ENCODE peak calls at places on chromosome 17, in four cellular contexts. V, E, P and C are unnamed samples.

GRCh38 chr17:29207986-29208385 is 27.8 kb upstream of the MYO18A start:
- DNase-seq in E (no peak), V (no peak), P (no peak), C (no peak)

GRCh38 chr17:27477971-27478684 is 21.9 kb downstream of the KSR1 start:
- DNase-seq in V (no peak), P (no peak), E (no peak), C (no peak)

GRCh38 chr17:6509295-6509771 is 47.0 kb downstream of the PITPNM3 start:
- DNase-seq in V (no peak), E (no peak), P (no peak), C (no peak)

GRCh38 chr17:40480501-40481003 is 20.9 kb downstream of the TNS4 start:
- DNase-seq in V (no peak), P (no peak), E (no peak), C (no peak)

GRCh38 chr17:30476726-30477082 is 504 bp upstream of the GOSR1 start:
- DNase-seq in V (peak), P (no peak), E (no peak), C (no peak)

GRCh38 chr17:79878346-79878745 is 39.1 kb upstream of the CBX4 start:
- DNase-seq in P (no peak), V (no peak), E (no peak), C (no peak)

GRCh38 chr17:50304781-50305404 is 30.6 kb downstream of the TMEM92 start:
- DNase-seq in V (peak), P (no peak), E (no peak), C (no peak)

GRCh38 chr17:19384723-19385391 is 2.1 kb downstream of the MFAP4 start:
- DNase-seq in P (no peak), E (no peak), V (peak), C (no peak)

GRCh38 chr17:17347956-17348871 is 45.0 kb downstream of the NT5M start:
- DNase-seq in P (no peak), E (no peak), V (no peak), C (no peak)

GRCh38 chr17:13587487-13588338 is 14.0 kb downstream of the HS3ST3A1 start:
- DNase-seq in E (no peak), P (no peak), V (no peak), C (no peak)

GRCh38 chr17:82215095-82215971 is 2.7 kb upstream of the CCDC57 start:
- DNase-seq in V (no peak), P (no peak), E (no peak), C (no peak)

GRCh38 chr17:66661411-66661843 is 173.5 kb upstream of the CACNG5 start:
- DNase-seq in V (no peak), P (peak), E (no peak), C (no peak)

GRCh38 chr17:14007951-14008350 is 61.4 kb upstream of the COX10 start:
- DNase-seq in V (no peak), E (no peak), P (no peak), C (no peak)

GRCh38 chr17:47620503-47621245 is 29.0 kb upstream of the KPNB1 start:
- DNase-seq in V (no peak), E (no peak), P (no peak), C (no peak)

GRCh38 chr17:83201206-83202001 is 122.0 kb downstream of the METRNL start:
- DNase-seq in E (no peak), V (no peak), P (no peak), C (no peak)

GRCh38 chr17:57747221-57748017 is 2.3 kb upstream of the CCDC182 start:
- DNase-seq in P (peak), V (peak), E (peak), C (peak)

GRCh38 chr17:81885869-81886548 is 5.4 kb downstream of the ALYREF start:
- DNase-seq in E (no peak), V (no peak), P (no peak), C (no peak)

GRCh38 chr17:32496348-32497078 is 9.7 kb downstream of the CDK5R1 start:
- DNase-seq in P (no peak), E (no peak), V (no peak), C (no peak)

GRCh38 chr17:10195090-10195489 is 3.3 kb downstream of the GAS7 start:
- DNase-seq in V (no peak), P (no peak), E (no peak), C (no peak)